ENCODE peak calls at places on chromosomes 5 and 9, in ten cellular contexts. X, U, M, T, H, P, R, N, Y and W are unnamed samples.

GRCh38 chr9:137095664-137096517 is 9.1 kb downstream of the MAN1B1 start:
- DNase-seq in X (no peak), U (no peak), M (no peak), T (no peak), H (no peak), P (peak), R (no peak), N (peak), Y (no peak), W (no peak)

GRCh38 chr5:175765858-175766257 is 105.5 kb upstream of the CPLX2 start:
- DNase-seq in X (no peak), U (no peak), M (no peak), T (no peak), H (no peak), P (no peak), R (no peak), N (peak), Y (no peak), W (no peak)

GRCh38 chr5:88388476-88389170 is 120.0 kb upstream of the TMEM161B start:
- DNase-seq in X (no peak), U (no peak), M (no peak), T (no peak), H (no peak), P (no peak), R (peak), N (no peak), Y (no peak), W (no peak)

GRCh38 chr5:132019857-132020555 is 8.5 kb upstream of the ACSL6 start:
- DNase-seq in X (no peak), U (no peak), M (no peak), T (peak), H (no peak), P (peak), R (no peak), N (no peak), Y (no peak), W (no peak)

GRCh38 chr5:111254613-111255012 is 30.4 kb downstream of the CAMK4 start:
- DNase-seq in X (no peak), U (no peak), M (no peak), T (no peak), H (no peak), P (peak), R (no peak), N (peak), Y (no peak), W (peak)

GRCh38 chr9:91302831-91303230 is 58.9 kb downstream of the AUH start:
- DNase-seq in X (no peak), U (peak), M (peak), T (no peak), H (no peak), P (no peak), R (no peak), N (peak), Y (peak), W (peak)

GRCh38 chr9:89593776-89594427 is 10.9 kb upstream of the GADD45G start:
- DNase-seq in X (no peak), U (no peak), M (peak), T (no peak), H (no peak), P (peak), R (peak), N (peak), Y (peak), W (peak)

GRCh38 chr5:149363345-149363744 is 5.5 kb downstream of the PCYOX1L start:
- DNase-seq in X (no peak), U (no peak), M (no peak), T (no peak), H (no peak), P (no peak), R (no peak), N (peak), Y (no peak), W (no peak)

GRCh38 chr5:163832155-163832554 is 326.7 kb downstream of the MAT2B start:
- DNase-seq in X (no peak), U (no peak), M (no peak), T (no peak), H (no peak), P (no peak), R (no peak), N (no peak), Y (no peak), W (no peak)

GRCh38 chr5:135073771-135074345 is 39.8 kb upstream of the PITX1 start:
- DNase-seq in X (no peak), U (no peak), M (no peak), T (no peak), H (no peak), P (no peak), R (no peak), N (no peak), Y (peak), W (peak)

DNA sequence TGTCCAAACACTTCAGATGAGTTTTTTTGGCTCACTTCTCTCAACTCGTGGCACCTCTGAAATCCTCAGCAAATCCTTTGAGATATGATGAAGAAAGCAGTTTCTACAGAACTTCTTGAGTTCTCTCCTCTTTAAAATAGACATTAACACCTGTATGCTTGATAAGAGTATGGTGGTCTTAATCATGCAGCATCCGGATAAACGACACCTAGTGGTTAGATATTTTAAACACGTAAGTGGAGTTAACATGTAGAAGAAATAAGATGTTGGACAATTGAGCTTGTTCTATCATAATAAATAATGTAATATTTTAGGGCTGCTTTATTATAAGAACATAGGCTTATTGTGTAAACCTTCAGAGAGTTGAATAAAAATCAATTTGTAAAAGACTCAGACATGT is 324.8 kb downstream of the CYLC2 start:
- DNase-seq in X (no peak), U (no peak), M (no peak), T (no peak), H (no peak), P (peak), R (no peak), N (no peak), Y (no peak), W (peak)
- TF ChIP-seq CTCF in X (no peak), U (no peak), M (no peak), T (no peak), H (no peak), P (no peak), R (no peak), N (no peak), Y (no peak), W (no peak)

GRCh38 chr5:107068782-107069181 is 602.0 kb downstream of the EFNA5 start:
- DNase-seq in X (no peak), U (no peak), M (no peak), T (no peak), H (no peak), P (no peak), R (no peak), N (no peak), Y (no peak), W (no peak)
- H3K4me3 ChIP-seq in X (no peak), U (no peak), M (no peak), T (no peak), H (no peak), P (no peak), R (no peak), N (no peak), Y (no peak), W (no peak)

GRCh38 chr5:64742821-64743220 is 25.7 kb downstream of the SREK1IP1 start:
- DNase-seq in X (no peak), U (no peak), M (no peak), T (no peak), H (no peak), P (no peak), R (no peak), N (no peak), Y (peak), W (no peak)

GRCh38 chr5:64749385-64749784 is 19.1 kb downstream of the SREK1IP1 start:
- DNase-seq in X (no peak), U (no peak), M (no peak), T (no peak), H (no peak), P (no peak), R (no peak), N (no peak), Y (no peak), W (no peak)

GRCh38 chr5:64742411-64742810 is 26.1 kb downstream of the SREK1IP1 start:
- DNase-seq in X (no peak), U (no peak), M (no peak), T (no peak), H (no peak), P (no peak), R (no peak), N (no peak), Y (no peak), W (no peak)

GRCh38 chr5:64744914-64745313 is 23.6 kb downstream of the SREK1IP1 start:
- DNase-seq in X (no peak), U (no peak), M (no peak), T (no peak), H (no peak), P (no peak), R (no peak), N (no peak), Y (no peak), W (no peak)

DNA sequence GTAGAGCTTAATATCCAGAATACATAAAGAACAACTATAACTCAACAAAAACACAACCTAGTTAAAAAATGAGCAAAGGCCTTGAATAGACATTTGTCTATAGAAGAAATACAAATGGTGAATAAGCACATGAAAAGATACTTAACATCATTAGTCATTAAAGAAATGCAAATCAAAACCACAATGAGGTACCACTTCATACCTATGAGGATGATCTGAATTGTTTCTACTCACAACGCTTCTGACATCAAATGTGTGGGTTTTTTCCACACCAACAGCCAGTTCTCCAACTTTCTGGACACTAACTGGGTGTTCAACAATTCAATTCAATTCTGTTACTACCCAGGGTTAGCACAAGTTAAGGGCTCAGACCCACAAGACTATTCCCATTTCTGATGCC is 22.0 kb downstream of the SREK1IP1 start:
- DNase-seq in X (no peak), U (no peak), M (no peak), T (no peak), H (no peak), P (no peak), R (no peak), N (no peak), Y (no peak), W (no peak)
- TF ChIP-seq CTCF in X (no peak), U (no peak), M (no peak), T (no peak), H (no peak), P (no peak), R (no peak), N (no peak), Y (no peak), W (no peak)

DNA sequence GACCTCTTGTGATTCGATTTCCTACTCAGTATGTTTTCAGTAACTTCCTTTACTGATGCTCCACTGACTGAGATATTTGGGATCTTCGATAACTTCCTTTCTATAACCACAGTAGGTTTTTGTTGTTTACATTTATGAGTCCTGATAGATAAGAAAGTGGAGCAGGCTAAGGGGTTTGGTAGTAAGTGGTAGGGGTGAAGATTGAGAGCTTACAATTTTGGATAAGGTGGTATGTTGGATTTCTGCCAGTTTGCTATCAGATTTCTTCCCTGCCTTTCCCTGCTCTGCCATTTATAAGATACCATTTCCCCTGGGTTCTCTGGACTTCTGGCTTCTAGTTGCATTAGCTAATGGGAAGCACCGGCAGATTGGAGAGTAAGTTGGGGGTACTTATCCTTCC is 7.9 kb upstream of the NDUFS4 start:
- DNase-seq in X (no peak), U (no peak), M (no peak), T (no peak), H (no peak), P (no peak), R (no peak), N (no peak), Y (no peak), W (peak)
- H3K4me3 ChIP-seq in X (no peak), U (no peak), M (no peak), T (no peak), H (no peak), P (no peak), R (no peak), N (no peak), Y (no peak), W (no peak)

GRCh38 chr9:122835313-122835731 is 6.9 kb upstream of the PDCL start:
- DNase-seq in X (no peak), U (no peak), M (no peak), T (no peak), H (no peak), P (peak), R (no peak), N (no peak), Y (no peak), W (no peak)
- TF ChIP-seq CTCF in X (no peak), U (no peak), M (peak), T (no peak), H (no peak), P (no peak), R (peak), N (no peak), Y (no peak), W (peak)

DNA sequence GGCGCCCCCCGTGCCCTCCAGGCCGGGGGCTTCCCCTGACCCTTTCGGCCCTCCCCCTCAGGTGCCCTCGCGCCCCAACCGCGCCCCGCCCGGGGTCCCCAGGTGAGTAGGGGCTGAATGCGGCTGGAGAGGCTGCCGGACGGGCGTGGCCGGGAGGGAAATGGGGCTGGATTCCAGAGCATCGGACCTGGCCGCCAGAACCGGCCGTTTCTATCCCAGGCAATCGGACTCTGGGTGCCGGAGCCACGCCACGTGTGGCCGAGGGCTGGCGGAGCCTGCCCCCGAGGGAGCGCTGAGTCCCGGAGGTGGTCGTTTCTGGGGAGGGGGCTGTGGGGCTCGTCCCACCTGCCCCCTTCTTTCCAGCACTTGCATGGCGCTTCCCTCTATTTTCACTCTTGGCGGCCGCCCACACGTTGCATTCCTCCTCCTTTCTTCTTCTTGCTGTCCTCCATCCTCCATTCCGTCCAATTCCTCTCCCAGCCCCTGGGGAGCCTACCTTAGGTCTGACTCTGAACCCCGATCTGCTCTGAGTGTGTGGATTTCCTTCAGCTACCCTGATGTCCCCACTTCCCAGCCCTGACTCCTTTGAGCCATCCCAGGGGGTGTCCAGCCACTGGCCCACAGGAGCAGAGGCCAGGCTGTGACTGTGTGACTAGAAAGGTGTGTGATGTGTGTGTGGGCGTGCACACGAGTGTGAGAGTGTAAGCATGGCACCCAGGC is 24.8 kb downstream of the GOLGA2 start:
- DNase-seq in X (no peak), U (no peak), M (no peak), T (no peak), H (no peak), P (no peak), R (peak), N (no peak), Y (no peak), W (no peak)
- H3K4me3 ChIP-seq in X (no peak), U (peak), M (no peak), T (peak), H (no peak), P (peak), R (peak), N (no peak), Y (peak), W (peak)